ENCODE peak calls at places on chromosomes 12 and 14, in seven cellular contexts. C is DND-41, G is HepG2, F is IMR-90, L is PC-3, O is adrenal gland, X is ascending aorta. I is an unnamed sample.

GRCh38 chr12:67415473-67415872 is 146.3 kb downstream of the CAND1 start:
- DNase-seq in C (peak), G (peak), F (peak), L (peak), O (peak), X (no peak), I (no peak)

GRCh38 chr14:46574236-46574970 is 77.2 kb downstream of the RPL10L start:
- DNase-seq in C (no peak), G (no peak), F (no peak), L (peak), O (no peak), X (no peak), I (no peak)

GRCh38 chr14:100308112-100308792 is 2.0 kb upstream of the SLC25A29 start:
- DNase-seq in C (no peak), G (no peak), F (no peak), L (peak), O (no peak), X (no peak), I (no peak)

GRCh38 chr12:105418232-105418631 is 87.7 kb downstream of the C12orf75 start:
- DNase-seq in C (no peak), G (no peak), F (peak), L (peak), O (no peak), X (no peak), I (no peak)

GRCh38 chr14:52235434-52235833 is 32.1 kb upstream of the PTGDR start:
- DNase-seq in C (no peak), G (no peak), F (no peak), L (no peak), O (no peak), X (no peak), I (no peak)

GRCh38 chr14:101774006-101774755 is 12.7 kb downstream of the PPP2R5C start:
- DNase-seq in C (peak), G (no peak), F (no peak), L (no peak), O (no peak), X (no peak), I (no peak)

GRCh38 chr12:114668151-114668891 is 15.7 kb downstream of the TBX3 start:
- DNase-seq in C (no peak), G (peak), F (peak), L (peak), O (peak), X (peak), I (peak)

GRCh38 chr12:132270969-132271754 is 58.2 kb downstream of the GALNT9 start:
- DNase-seq in C (no peak), G (no peak), F (no peak), L (no peak), O (no peak), X (no peak), I (no peak)

GRCh38 chr14:71362920-71363584 is 455.8 kb downstream of the PCNX1 start:
- DNase-seq in C (no peak), G (no peak), F (peak), L (no peak), O (no peak), X (no peak), I (no peak)

GRCh38 chr12:94788298-94788697 is 137.9 kb upstream of the TMCC3 start:
- DNase-seq in C (no peak), G (no peak), F (no peak), L (no peak), O (no peak), X (no peak), I (no peak)

GRCh38 chr12:87216436-87216835 is 812.8 kb downstream of the C12orf50 start:
- DNase-seq in C (no peak), G (no peak), F (peak), L (no peak), O (no peak), X (no peak), I (no peak)

GRCh38 chr12:16606936-16607335 is 974 bp upstream of the LMO3 start:
- DNase-seq in C (no peak), G (no peak), F (no peak), L (no peak), O (no peak), X (no peak), I (no peak)

GRCh38 chr14:58414845-58415244 is 12.5 kb downstream of the TIMM9 start:
- DNase-seq in C (no peak), G (no peak), F (no peak), L (peak), O (no peak), X (no peak), I (no peak)

GRCh38 chr12:26196424-26196722 is 1.0 kb downstream of the SSPN start:
- DNase-seq in C (no peak), G (no peak), F (peak), L (no peak), O (no peak), X (no peak), I (no peak)
- H3K27ac ChIP-seq in C (no peak), G (no peak), F (no peak), L (peak), O (peak), X (peak), I (peak)

GRCh38 chr12:15444523-15444922 is 122.2 kb downstream of the PTPRO start:
- DNase-seq in C (no peak), G (no peak), F (no peak), L (no peak), O (no peak), X (no peak), I (no peak)

GRCh38 chr12:15446798-15447197 is 124.5 kb downstream of the PTPRO start:
- DNase-seq in C (no peak), G (no peak), F (no peak), L (peak), O (no peak), X (no peak), I (no peak)

GRCh38 chr12:15443611-15444010 is 121.3 kb downstream of the PTPRO start:
- DNase-seq in C (peak), G (no peak), F (no peak), L (peak), O (no peak), X (no peak), I (no peak)

GRCh38 chr12:15439459-15439858 is 117.2 kb downstream of the PTPRO start:
- DNase-seq in C (no peak), G (no peak), F (no peak), L (no peak), O (no peak), X (no peak), I (no peak)

GRCh38 chr12:15443050-15443449 is 120.7 kb downstream of the PTPRO start:
- DNase-seq in C (no peak), G (no peak), F (no peak), L (no peak), O (no peak), X (no peak), I (no peak)
- H3K4me3 ChIP-seq in C (no peak), G (no peak), F (no peak), L (no peak), O (no peak), X (no peak), I (no peak)

DNA sequence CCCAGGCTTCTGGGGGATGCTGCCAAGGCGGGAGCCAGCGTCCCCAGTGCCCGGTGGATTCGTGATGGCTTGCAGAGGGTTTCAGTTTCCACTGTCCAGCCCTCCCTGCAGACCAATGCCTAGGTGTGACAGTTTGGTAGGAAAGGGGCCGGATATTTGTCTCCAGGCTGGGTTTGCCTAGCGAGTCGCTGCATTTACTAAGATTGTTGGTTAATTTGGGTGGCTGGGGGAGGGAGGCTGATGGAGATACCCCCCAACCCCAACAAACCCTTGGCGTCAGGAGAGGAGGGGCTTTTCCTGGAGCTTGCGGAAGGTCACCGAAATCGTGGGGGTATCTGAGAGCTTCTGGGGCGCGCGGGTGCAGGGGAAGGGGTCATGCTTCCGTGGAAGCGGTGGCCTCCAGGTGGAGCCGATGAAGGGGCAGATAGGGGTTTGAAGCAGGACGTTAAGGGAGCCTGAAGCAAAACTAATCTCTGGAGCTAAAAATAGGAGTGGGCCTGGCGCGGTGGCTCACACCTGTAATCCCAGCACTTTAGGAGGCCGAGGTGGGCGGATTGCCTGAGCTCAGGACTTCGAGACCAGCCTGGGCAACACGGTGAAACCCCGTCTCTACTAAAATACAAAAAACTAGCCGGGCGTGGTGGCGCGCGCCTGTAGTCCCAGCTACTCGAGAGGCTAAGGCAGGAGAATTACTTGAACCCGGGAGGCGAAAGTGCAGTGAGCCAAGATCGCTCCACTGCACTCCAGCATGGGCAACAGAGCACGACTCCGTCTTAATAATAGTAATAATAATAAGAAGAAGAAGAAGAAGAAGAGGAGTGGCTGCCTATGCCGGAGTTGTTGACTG is 1.1 kb upstream of the CDC42BPB start:
- DNase-seq in C (no peak), G (no peak), F (peak), L (peak), O (no peak), X (peak), I (no peak)
- H3K27ac ChIP-seq in C (no peak), G (no peak), F (peak), L (peak), O (peak), X (peak), I (peak)

GRCh38 chr12:2057041-2057792 is 4.4 kb downstream of the CACNA1C start:
- DNase-seq in C (peak), G (peak), F (peak), L (peak), O (peak), X (peak), I (peak)
- H3K4me3 ChIP-seq in C (no peak), G (no peak), F (no peak), L (no peak), O (no peak), X (no peak), I (no peak)

GRCh38 chr14:29233188-29233587 is 466.6 kb downstream of the FOXG1 start:
- DNase-seq in C (no peak), G (no peak), F (no peak), L (no peak), O (no peak), X (no peak), I (no peak)

GRCh38 chr14:29236848-29237247 is 470.3 kb downstream of the FOXG1 start:
- DNase-seq in C (no peak), G (no peak), F (peak), L (peak), O (no peak), X (no peak), I (no peak)

GRCh38 chr14:29240046-29240445 is 473.5 kb downstream of the FOXG1 start:
- DNase-seq in C (no peak), G (no peak), F (peak), L (peak), O (no peak), X (no peak), I (no peak)

GRCh38 chr14:29235991-29236390 is 469.4 kb downstream of the FOXG1 start:
- DNase-seq in C (no peak), G (no peak), F (peak), L (no peak), O (no peak), X (no peak), I (no peak)

GRCh38 chr14:29236401-29236800 is 469.8 kb downstream of the FOXG1 start:
- DNase-seq in C (no peak), G (no peak), F (no peak), L (no peak), O (no peak), X (no peak), I (no peak)
- H3K27ac ChIP-seq in C (no peak), G (no peak), F (no peak), L (peak), O (no peak), X (no peak), I (no peak)

GRCh38 chr12:122032570-122032969 is 10.9 kb downstream of the BCL7A start:
- DNase-seq in C (no peak), G (no peak), F (no peak), L (no peak), O (no peak), X (no peak), I (no peak)
- H3K4me3 ChIP-seq in C (no peak), G (no peak), F (no peak), L (no peak), O (no peak), X (no peak), I (no peak)

GRCh38 chr12:1325666-1326065 is 268.7 kb downstream of the FBXL14 start:
- DNase-seq in C (no peak), G (no peak), F (no peak), L (peak), O (no peak), X (no peak), I (no peak)

GRCh38 chr12:1324900-1325299 is 269.5 kb downstream of the FBXL14 start:
- DNase-seq in C (no peak), G (no peak), F (no peak), L (no peak), O (no peak), X (no peak), I (no peak)

GRCh38 chr12:1320021-1320420 is 274.4 kb downstream of the FBXL14 start:
- DNase-seq in C (no peak), G (no peak), F (no peak), L (no peak), O (no peak), X (no peak), I (no peak)

GRCh38 chr12:1326258-1326657 is 268.1 kb downstream of the FBXL14 start:
- DNase-seq in C (no peak), G (no peak), F (no peak), L (no peak), O (no peak), X (no peak), I (no peak)

GRCh38 chr12:1324099-1324498 is 270.3 kb downstream of the FBXL14 start:
- DNase-seq in C (no peak), G (no peak), F (no peak), L (no peak), O (no peak), X (no peak), I (no peak)
- H3K27ac ChIP-seq in C (no peak), G (no peak), F (no peak), L (no peak), O (no peak), X (no peak), I (no peak)

I was measured in left lung.